ENCODE peak calls at places on chromosomes 12 and 14, in seven cellular contexts. R is H9, V is IMR-90, T is H1, J is mesendoderm, O is mesenchymal stem cell, M is trophoblast cell. N is an unnamed sample. For H3K4me1, the result is how much of the 10 kb centered on the place peaks cover.

GRCh38 chr14:99163446-99163845 is 108.6 kb downstream of the BCL11B start:
- DNase-seq in V (no peak), R (no peak), T (no peak), O (no peak), M (no peak), J (no peak), N (no peak)

GRCh38 chr12:95114766-95115450 is 41.5 kb upstream of the NR2C1 start:
- DNase-seq in J (no peak), V (peak), M (no peak), T (no peak), O (no peak), R (peak), N (no peak)

GRCh38 chr12:76444408-76444984 is 96.3 kb upstream of the BBS10 start:
- DNase-seq in T (no peak), R (no peak), M (no peak), O (peak), V (peak), J (no peak), N (no peak)

GRCh38 chr12:52370906-52371608 is 3.8 kb upstream of the KRT85 start:
- DNase-seq in J (no peak), R (no peak), M (no peak), O (no peak), T (no peak), V (peak), N (no peak)

GRCh38 chr12:127389923-127390322 is 877.0 kb upstream of the TMEM132C start:
- DNase-seq in J (peak), M (no peak), O (peak), V (peak), R (peak), T (peak), N (peak)

GRCh38 chr12:132133952-132134652 is 10.0 kb downstream of the DDX51 start:
- DNase-seq in V (no peak), T (no peak), J (peak), M (peak), O (no peak), R (peak), N (no peak)

GRCh38 chr12:104201238-104202001 is 14.2 kb upstream of the TXNRD1 start:
- DNase-seq in T (peak), J (peak), O (peak), R (peak), M (peak), V (peak), N (peak)

GRCh38 chr12:2339022-2339431 is 286.2 kb downstream of the CACNA1C start:
- DNase-seq in M (peak), V (peak), T (no peak), J (no peak), R (no peak), O (peak), N (no peak)

GRCh38 chr12:102462803-102463499 is 17.4 kb downstream of the IGF1 start:
- DNase-seq in O (no peak), T (no peak), V (peak), J (no peak), M (no peak), R (no peak), N (no peak)

GRCh38 chr14:68464716-68465115 is 328.2 kb downstream of the ZFP36L1 start:
- DNase-seq in T (no peak), R (no peak), O (no peak), V (peak), J (no peak), M (no peak), N (no peak)

GRCh38 chr12:122026706-122027328 is 5.1 kb downstream of the BCL7A start:
- DNase-seq in J (no peak), V (no peak), R (peak), O (no peak), T (no peak), M (no peak), N (no peak)

GRCh38 chr12:104610513-104611235 is 153.9 kb downstream of the CHST11 start:
- DNase-seq in O (no peak), V (no peak), T (no peak), J (no peak), R (no peak), M (no peak), N (no peak)

GRCh38 chr12:32989705-32990104 is 93.1 kb upstream of the PKP2 start:
- DNase-seq in T (no peak), R (no peak), O (no peak), V (no peak), J (no peak), M (no peak), N (no peak)

GRCh38 chr14:90060312-90060964 is 1.4 kb upstream of the KCNK13 start:
- DNase-seq in O (peak), T (peak), R (peak), V (peak), J (peak), M (peak), N (peak)

GRCh38 chr14:35333797-35334743 is 41.9 kb downstream of the PSMA6 start:
- DNase-seq in J (no peak), R (no peak), V (no peak), O (no peak), M (no peak), T (peak), N (no peak)

GRCh38 chr12:93784339-93785086 is 107.3 kb downstream of the CRADD start:
- DNase-seq in M (peak), T (no peak), O (peak), R (no peak), V (peak), J (peak), N (no peak)

GRCh38 chr12:123141615-123142517 is 9.0 kb downstream of the PITPNM2 start:
- DNase-seq in R (no peak), V (peak), O (peak), M (no peak), T (no peak), J (peak), N (no peak)

GRCh38 chr12:26748412-26748740 is 84.6 kb downstream of the ITPR2 start:
- DNase-seq in R (no peak), T (no peak), O (no peak), V (no peak), J (no peak), M (no peak), N (no peak)

GRCh38 chr14:95525999-95526398 is 8.9 kb upstream of the GLRX5 start:
- DNase-seq in M (no peak), R (no peak), T (no peak), V (no peak), O (no peak), J (no peak), N (no peak)
- H3K4me1 ChIP-seq in M (under half), R (under half), T (under half), V (under half), O (under half), J (under half), N (under half)

GRCh38 chr14:92160619-92161018 is 38.9 kb downstream of the CPSF2 start:
- DNase-seq in J (no peak), O (peak), V (peak), R (no peak), T (no peak), M (no peak), N (no peak)

GRCh38 chr14:92164958-92165357 is 43.2 kb downstream of the CPSF2 start:
- DNase-seq in T (no peak), M (no peak), O (no peak), J (no peak), R (no peak), V (no peak), N (no peak)

GRCh38 chr14:92161521-92161920 is 39.8 kb downstream of the CPSF2 start:
- DNase-seq in T (no peak), M (no peak), O (no peak), R (no peak), V (no peak), J (no peak), N (no peak)
- H2BK120ac ChIP-seq in T (no peak), M (no peak), O (no peak), R (no peak), V (no peak), J (no peak), N (no peak)

GRCh38 chr12:108297424-108297823 is 41.7 kb downstream of the CMKLR1 start:
- DNase-seq in O (no peak), V (no peak), T (no peak), J (no peak), R (no peak), M (no peak), N (no peak)
- H3K4ac ChIP-seq in O (no peak), V (no peak), T (no peak), J (no peak), R (no peak), M (no peak), N (no peak)

DNA sequence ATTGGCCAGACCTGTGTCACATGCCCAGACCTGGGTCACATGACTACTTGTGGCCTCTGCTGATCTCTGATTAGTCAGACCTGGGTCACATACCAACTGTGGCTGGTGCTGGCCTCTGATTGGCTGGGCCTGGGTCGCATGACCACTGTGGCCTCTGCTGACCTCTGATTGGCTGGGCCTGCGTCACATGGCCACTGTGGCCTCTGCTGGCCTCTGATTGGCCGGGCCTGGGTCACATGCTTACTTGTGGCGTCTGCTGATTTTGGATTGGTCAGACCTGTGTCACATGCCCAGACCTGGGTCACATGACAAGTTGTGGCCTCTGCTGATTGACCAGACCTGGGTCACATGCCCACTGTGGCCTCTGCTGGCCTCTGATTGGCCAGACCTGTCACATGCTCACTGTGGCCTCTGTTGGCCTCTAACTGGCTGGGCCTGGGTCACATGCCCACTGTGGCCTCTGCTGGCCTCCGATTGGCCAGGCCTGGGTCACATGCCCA is 251.4 kb downstream of the SLC15A4 start:
- DNase-seq in R (no peak), J (peak), O (no peak), T (no peak), M (no peak), V (no peak), N (no peak)
- H3K4me1 ChIP-seq in R (under half), J (under half), O (under half), T (under half), M (under half), V (under half), N (under half)

GRCh38 chr12:53860426-53861223 is 78.0 kb upstream of the HOXC13 start:
- DNase-seq in J (no peak), M (no peak), T (no peak), V (no peak), O (no peak), R (no peak), N (no peak)

GRCh38 chr12:53856132-53856531 is 82.5 kb upstream of the HOXC13 start:
- DNase-seq in M (no peak), V (no peak), J (no peak), O (no peak), R (no peak), T (no peak), N (no peak)
- H2BK120ac ChIP-seq in M (no peak), V (no peak), J (no peak), O (no peak), R (no peak), T (no peak), N (no peak)

DNA sequence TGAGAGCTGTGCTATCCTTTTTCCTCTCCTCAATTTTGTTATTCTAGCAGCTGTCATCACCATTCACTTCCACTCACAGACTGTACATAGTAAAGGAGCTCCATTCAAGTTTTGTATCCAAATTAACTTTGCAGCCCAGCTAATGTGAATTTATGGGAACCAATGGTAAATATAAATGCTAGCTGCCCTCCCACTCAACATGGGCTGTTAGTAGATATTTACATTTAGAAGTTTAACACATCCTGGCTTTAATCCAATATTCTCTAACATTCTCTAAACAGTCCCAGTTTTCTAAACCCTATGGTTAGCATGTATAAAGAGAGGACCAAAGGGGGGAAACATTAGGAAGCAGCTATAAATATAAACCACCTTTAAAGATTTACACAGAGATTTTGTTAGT is 44.5 kb downstream of the BMP4 start:
- DNase-seq in V (no peak), J (no peak), M (no peak), O (no peak), T (no peak), R (no peak), N (no peak)
- H3K4ac ChIP-seq in V (no peak), J (no peak), M (no peak), O (no peak), T (no peak), R (no peak), N (no peak)

N was measured in neuronal stem cell.